ENCODE peak calls at places on chromosomes 7 and 10, in six cellular contexts. T, M, U, W, F and H are unnamed samples.
A peak's percentile ranks its signal among the peaks of the same experiment; 100 is the strongest.

GRCh38 chr7:88278881-88279280 is 27.8 kb downstream of the STEAP4 start:
- DNase-seq in T (no peak), M (no peak), U (no peak), W (no peak), F (no peak), H (peak; percentile 66)

GRCh38 chr10:103130910-103131309 is 62.2 kb downstream of the NT5C2 start:
- DNase-seq in T (no peak), M (no peak), U (no peak), W (no peak), F (no peak), H (no peak)

GRCh38 chr7:100476903-100477870 is 1.8 kb downstream of the TSC22D4 start:
- DNase-seq in T (no peak), M (no peak), U (no peak), W (peak; percentile 64), F (no peak), H (no peak)

GRCh38 chr10:103884681-103885139 is 29.3 kb upstream of the SH3PXD2A start:
- DNase-seq in T (no peak), M (no peak), U (no peak), W (peak; percentile 56), F (no peak), H (no peak)

GRCh38 chr7:50497968-50498367 is 47.8 kb upstream of the FIGNL1 start:
- DNase-seq in T (no peak), M (no peak), U (no peak), W (no peak), F (no peak), H (no peak)

GRCh38 chr7:153061913-153062528 is 302.5 kb downstream of the ACTR3B start:
- DNase-seq in T (no peak), M (no peak), U (no peak), W (no peak), F (no peak), H (no peak)

GRCh38 chr10:90062786-90063185 is 361.4 kb downstream of the KIF20B start:
- DNase-seq in T (no peak), M (no peak), U (no peak), W (no peak), F (no peak), H (no peak)

GRCh38 chr7:7795736-7796135 is 77.3 kb upstream of the RPA3 start:
- DNase-seq in T (no peak), M (no peak), U (no peak), W (no peak), F (no peak), H (peak; percentile 65)

GRCh38 chr7:119969054-119969453 is 303.9 kb upstream of the KCND2 start:
- DNase-seq in T (no peak), M (no peak), U (no peak), W (no peak), F (no peak), H (no peak)

GRCh38 chr10:124997791-124998623 is 56.1 kb downstream of the ZRANB1 start:
- DNase-seq in T (no peak), M (no peak), U (no peak), W (peak; percentile 16), F (peak; percentile 37), H (no peak)

GRCh38 chr7:130113887-130114286 is 43.6 kb downstream of the KLHDC10 start:
- DNase-seq in T (no peak), M (no peak), U (no peak), W (no peak), F (no peak), H (no peak)
- H3K27ac ChIP-seq in T (no peak overlapping the region), M (no peak overlapping the region), U (no peak overlapping the region), W (peak overlapping the region; percentile 43), F (no peak overlapping the region), H (no peak overlapping the region)

GRCh38 chr7:102426268-102427031 is 6.9 kb upstream of the ORAI2 start:
- DNase-seq in T (peak; percentile 6), M (no peak), U (peak; percentile 78), W (no peak), F (peak; percentile 71), H (no peak)
- H3K27ac ChIP-seq in T (peak overlapping the region; percentile 63), M (no peak overlapping the region), U (peak overlapping the region; percentile 96), W (peak overlapping the region; percentile 85), F (peak overlapping the region; percentile 87), H (no peak overlapping the region)

DNA sequence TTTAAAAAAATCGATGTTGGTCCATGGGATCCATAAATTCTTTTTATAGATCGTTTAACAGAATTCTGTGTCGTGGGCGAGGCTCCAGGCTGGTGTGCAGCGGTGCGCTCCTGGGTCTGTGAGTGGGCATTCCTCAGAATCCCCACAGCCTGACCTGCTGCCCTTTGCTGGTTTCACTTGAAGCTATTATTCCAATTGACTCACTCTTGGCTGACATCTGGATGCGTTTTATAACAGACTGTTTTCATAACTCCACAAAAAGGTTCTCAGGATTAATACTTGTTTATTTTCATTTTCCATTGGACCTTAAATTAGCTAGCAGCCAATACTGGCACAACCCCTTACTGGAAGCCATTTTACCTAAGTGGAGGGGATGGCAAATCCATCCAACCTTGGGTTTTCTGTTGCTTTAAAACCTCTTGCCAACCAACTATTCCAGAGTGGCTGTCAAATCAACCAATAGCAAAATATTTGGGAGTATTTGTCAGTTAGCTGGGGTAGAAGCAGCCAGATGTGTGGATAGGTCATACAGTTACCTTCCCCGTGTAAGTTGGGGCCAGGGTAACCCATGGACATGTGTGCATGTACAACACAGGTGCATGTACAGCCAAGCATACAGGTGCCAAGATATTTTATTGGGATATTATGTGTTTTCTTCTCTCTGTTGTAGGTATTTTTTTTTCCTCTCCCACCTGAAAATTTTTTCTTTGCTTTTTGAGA is 160.7 kb upstream of the ZNF32 start:
- DNase-seq in T (no peak), M (no peak), U (no peak), W (no peak), F (no peak), H (no peak)
- H3K27ac ChIP-seq in T (no peak overlapping the region), M (peak overlapping the region; percentile 63), U (no peak overlapping the region), W (no peak overlapping the region), F (no peak overlapping the region), H (no peak overlapping the region)

GRCh38 chr7:140242057-140243031 is 65.6 kb upstream of the KDM7A start:
- DNase-seq in T (no peak), M (no peak), U (no peak), W (peak; percentile 68), F (peak; percentile 64), H (no peak)
- H3K27ac ChIP-seq in T (no peak overlapping the region), M (no peak overlapping the region), U (no peak overlapping the region), W (peak overlapping the region; percentile 79), F (no peak overlapping the region), H (no peak overlapping the region)